ENCODE peak calls at places on chromosomes 7 and 10, in ten cellular contexts. One of them, this sample, is unnamed.

GRCh38 chr10:68560916-68561691 is 967 bp downstream of the TET1 start:
- DNase-seq in trophoblast cell: no peak
- DNase-seq in CD8-positive, alpha-beta T cell: no peak
- DNase-seq in right atrium auricular region: no peak
- DNase-seq in aorta: no peak
- DNase-seq in astrocyte: no peak
- DNase-seq in ovary: peak; percentile 59
- DNase-seq in SK-N-SH: peak; percentile 89
- DNase-seq in left ventricle myocardium inferior: peak; percentile 25
- DNase-seq in heart left ventricle: peak; percentile 21
- DNase-seq in this sample: no peak

GRCh38 chr10:84665883-84666463 is 337.6 kb downstream of the CCSER2 start:
- DNase-seq in CD8-positive, alpha-beta T cell: no peak
- DNase-seq in left ventricle myocardium inferior: no peak
- DNase-seq in trophoblast cell: peak; percentile 22
- DNase-seq in SK-N-SH: no peak
- DNase-seq in aorta: no peak
- DNase-seq in ovary: no peak
- DNase-seq in right atrium auricular region: no peak
- DNase-seq in astrocyte: no peak
- DNase-seq in heart left ventricle: no peak
- DNase-seq in this sample: no peak

GRCh38 chr7:24827589-24827988 is 70.3 kb upstream of the GSDME start:
- DNase-seq in trophoblast cell: peak; percentile 61
- DNase-seq in aorta: no peak
- DNase-seq in left ventricle myocardium inferior: no peak
- DNase-seq in right atrium auricular region: no peak
- DNase-seq in heart left ventricle: no peak
- DNase-seq in SK-N-SH: no peak
- DNase-seq in ovary: no peak
- DNase-seq in CD8-positive, alpha-beta T cell: no peak
- DNase-seq in astrocyte: peak; percentile 78
- DNase-seq in this sample: no peak

GRCh38 chr7:2614646-2615330 is 17.0 kb upstream of the TTYH3 start:
- DNase-seq in left ventricle myocardium inferior: no peak
- DNase-seq in astrocyte: no peak
- DNase-seq in aorta: no peak
- DNase-seq in right atrium auricular region: no peak
- DNase-seq in CD8-positive, alpha-beta T cell: no peak
- DNase-seq in ovary: no peak
- DNase-seq in SK-N-SH: no peak
- DNase-seq in trophoblast cell: no peak
- DNase-seq in heart left ventricle: no peak
- DNase-seq in this sample: no peak

GRCh38 chr10:132065491-132066105 is at the start of gene JAKMIP3:
- DNase-seq in heart left ventricle: peak; percentile 45
- DNase-seq in SK-N-SH: no peak
- DNase-seq in left ventricle myocardium inferior: no peak
- DNase-seq in astrocyte: peak; percentile 88
- DNase-seq in aorta: peak; percentile 59
- DNase-seq in right atrium auricular region: peak; percentile 76
- DNase-seq in ovary: peak; percentile 69
- DNase-seq in CD8-positive, alpha-beta T cell: no peak
- DNase-seq in trophoblast cell: no peak
- DNase-seq in this sample: no peak

GRCh38 chr10:119198438-119198837 is 8.9 kb upstream of the GRK5 start:
- DNase-seq in astrocyte: no peak
- DNase-seq in left ventricle myocardium inferior: no peak
- DNase-seq in aorta: no peak
- DNase-seq in CD8-positive, alpha-beta T cell: no peak
- DNase-seq in ovary: no peak
- DNase-seq in SK-N-SH: no peak
- DNase-seq in trophoblast cell: no peak
- DNase-seq in right atrium auricular region: no peak
- DNase-seq in heart left ventricle: no peak
- DNase-seq in this sample: no peak

GRCh38 chr7:954330-955238 is at the start of gene ADAP1:
- DNase-seq in aorta: peak; percentile 68
- DNase-seq in right atrium auricular region: no peak
- DNase-seq in ovary: no peak
- DNase-seq in left ventricle myocardium inferior: peak; percentile 44
- DNase-seq in CD8-positive, alpha-beta T cell: no peak
- DNase-seq in heart left ventricle: peak; percentile 56
- DNase-seq in astrocyte: peak; percentile 30
- DNase-seq in trophoblast cell: peak; percentile 34
- DNase-seq in SK-N-SH: peak; percentile 92
- DNase-seq in this sample: peak; percentile 92

GRCh38 chr7:91082038-91082437 is 182.2 kb upstream of the FZD1 start:
- DNase-seq in astrocyte: peak; percentile 87
- DNase-seq in left ventricle myocardium inferior: no peak
- DNase-seq in CD8-positive, alpha-beta T cell: no peak
- DNase-seq in trophoblast cell: no peak
- DNase-seq in SK-N-SH: no peak
- DNase-seq in aorta: no peak
- DNase-seq in right atrium auricular region: no peak
- DNase-seq in heart left ventricle: no peak
- DNase-seq in ovary: no peak
- DNase-seq in this sample: no peak

GRCh38 chr10:102009801-102010425 is 46.1 kb downstream of the ARMH3 start:
- DNase-seq in left ventricle myocardium inferior: no peak
- DNase-seq in trophoblast cell: peak; percentile 67
- DNase-seq in astrocyte: peak; percentile 86
- DNase-seq in aorta: no peak
- DNase-seq in heart left ventricle: peak; percentile 47
- DNase-seq in SK-N-SH: peak; percentile 74
- DNase-seq in CD8-positive, alpha-beta T cell: no peak
- DNase-seq in ovary: no peak
- DNase-seq in right atrium auricular region: peak; percentile 63
- DNase-seq in this sample: no peak

GRCh38 chr7:106243893-106244292 is 40.9 kb downstream of the NAMPT start:
- DNase-seq in CD8-positive, alpha-beta T cell: no peak
- DNase-seq in aorta: no peak
- DNase-seq in SK-N-SH: no peak
- DNase-seq in left ventricle myocardium inferior: no peak
- DNase-seq in right atrium auricular region: no peak
- DNase-seq in ovary: no peak
- DNase-seq in astrocyte: peak; percentile 10
- DNase-seq in trophoblast cell: peak; percentile 36
- DNase-seq in heart left ventricle: no peak
- DNase-seq in this sample: no peak

GRCh38 chr7:155694846-155695245 is 50.4 kb downstream of the RBM33 start:
- DNase-seq in aorta: no peak
- DNase-seq in heart left ventricle: no peak
- DNase-seq in left ventricle myocardium inferior: no peak
- DNase-seq in CD8-positive, alpha-beta T cell: no peak
- DNase-seq in ovary: no peak
- DNase-seq in astrocyte: peak; percentile 60
- DNase-seq in trophoblast cell: no peak
- DNase-seq in right atrium auricular region: no peak
- DNase-seq in SK-N-SH: no peak
- DNase-seq in this sample: no peak

GRCh38 chr7:117119192-117119924 is 166.1 kb downstream of the ST7 start:
- DNase-seq in heart left ventricle: peak; percentile 78
- DNase-seq in right atrium auricular region: peak; percentile 89
- DNase-seq in astrocyte: peak; percentile 42
- DNase-seq in aorta: peak; percentile 90
- DNase-seq in trophoblast cell: peak; percentile 81
- DNase-seq in left ventricle myocardium inferior: peak; percentile 72
- DNase-seq in SK-N-SH: peak; percentile 37
- DNase-seq in CD8-positive, alpha-beta T cell: peak; percentile 48
- DNase-seq in ovary: peak; percentile 80
- DNase-seq in this sample: peak; percentile 82

GRCh38 chr10:30803901-30804322 is 174.4 kb upstream of the LYZL2 start:
- DNase-seq in heart left ventricle: no peak
- DNase-seq in trophoblast cell: no peak
- DNase-seq in right atrium auricular region: peak; percentile 83
- DNase-seq in SK-N-SH: no peak
- DNase-seq in left ventricle myocardium inferior: peak; percentile 50
- DNase-seq in astrocyte: peak; percentile 70
- DNase-seq in aorta: peak; percentile 62
- DNase-seq in CD8-positive, alpha-beta T cell: no peak
- DNase-seq in ovary: no peak
- DNase-seq in this sample: peak; percentile 33

GRCh38 chr7:87926581-87927461 is 7.2 kb upstream of the ADAM22 start:
- DNase-seq in aorta: no peak
- DNase-seq in left ventricle myocardium inferior: no peak
- DNase-seq in right atrium auricular region: no peak
- DNase-seq in CD8-positive, alpha-beta T cell: no peak
- DNase-seq in SK-N-SH: no peak
- DNase-seq in trophoblast cell: no peak
- DNase-seq in heart left ventricle: no peak
- DNase-seq in ovary: no peak
- DNase-seq in astrocyte: peak; percentile 71
- DNase-seq in this sample: no peak

GRCh38 chr7:48426966-48427555 is 255.8 kb downstream of the ABCA13 start:
- DNase-seq in trophoblast cell: no peak
- DNase-seq in left ventricle myocardium inferior: no peak
- DNase-seq in heart left ventricle: no peak
- DNase-seq in astrocyte: peak; percentile 73
- DNase-seq in SK-N-SH: no peak
- DNase-seq in aorta: no peak
- DNase-seq in right atrium auricular region: no peak
- DNase-seq in ovary: no peak
- DNase-seq in CD8-positive, alpha-beta T cell: no peak
- DNase-seq in this sample: no peak

GRCh38 chr7:38744746-38745145 is 113.6 kb upstream of the AMPH start:
- DNase-seq in trophoblast cell: peak; percentile 67
- DNase-seq in astrocyte: peak; percentile 67
- DNase-seq in right atrium auricular region: no peak
- DNase-seq in CD8-positive, alpha-beta T cell: no peak
- DNase-seq in ovary: no peak
- DNase-seq in SK-N-SH: no peak
- DNase-seq in aorta: no peak
- DNase-seq in left ventricle myocardium inferior: no peak
- DNase-seq in heart left ventricle: no peak
- DNase-seq in this sample: no peak

GRCh38 chr7:3246133-3246532 is 54.9 kb upstream of the SDK1 start:
- DNase-seq in aorta: no peak
- DNase-seq in left ventricle myocardium inferior: no peak
- DNase-seq in trophoblast cell: no peak
- DNase-seq in heart left ventricle: no peak
- DNase-seq in SK-N-SH: peak; percentile 83
- DNase-seq in astrocyte: no peak
- DNase-seq in ovary: no peak
- DNase-seq in right atrium auricular region: no peak
- DNase-seq in CD8-positive, alpha-beta T cell: no peak
- DNase-seq in this sample: no peak

GRCh38 chr7:44222074-44222473 is 21.3 kb downstream of the YKT6 start:
- DNase-seq in ovary: no peak
- DNase-seq in trophoblast cell: no peak
- DNase-seq in aorta: peak; percentile 32
- DNase-seq in astrocyte: no peak
- DNase-seq in right atrium auricular region: no peak
- DNase-seq in left ventricle myocardium inferior: no peak
- DNase-seq in SK-N-SH: no peak
- DNase-seq in CD8-positive, alpha-beta T cell: no peak
- DNase-seq in heart left ventricle: no peak
- DNase-seq in this sample: peak; percentile 59

GRCh38 chr7:17986826-17987225 is 40.8 kb downstream of the PRPS1L1 start:
- DNase-seq in ovary: no peak
- DNase-seq in SK-N-SH: no peak
- DNase-seq in CD8-positive, alpha-beta T cell: no peak
- DNase-seq in heart left ventricle: no peak
- DNase-seq in trophoblast cell: no peak
- DNase-seq in left ventricle myocardium inferior: no peak
- DNase-seq in astrocyte: peak; percentile 92
- DNase-seq in aorta: no peak
- DNase-seq in right atrium auricular region: no peak
- DNase-seq in this sample: no peak
- H3K4me3 ChIP-seq in ovary: no peak overlapping the region
- H3K4me3 ChIP-seq in SK-N-SH: no peak overlapping the region
- H3K4me3 ChIP-seq in CD8-positive, alpha-beta T cell: no peak overlapping the region
- H3K4me3 ChIP-seq in heart left ventricle: no peak overlapping the region
- H3K4me3 ChIP-seq in trophoblast cell: no peak overlapping the region
- H3K4me3 ChIP-seq in left ventricle myocardium inferior: no peak overlapping the region
- H3K4me3 ChIP-seq in astrocyte: no peak overlapping the region
- H3K4me3 ChIP-seq in aorta: no peak overlapping the region
- H3K4me3 ChIP-seq in right atrium auricular region: no peak overlapping the region
- H3K4me3 ChIP-seq in this sample: no peak overlapping the region

GRCh38 chr7:100586266-100587025 is at the start of gene FBXO24:
- DNase-seq in CD8-positive, alpha-beta T cell: peak; percentile 98
- DNase-seq in right atrium auricular region: peak; percentile 100
- DNase-seq in astrocyte: peak; percentile 100
- DNase-seq in trophoblast cell: peak; percentile 100
- DNase-seq in left ventricle myocardium inferior: peak; percentile 100
- DNase-seq in heart left ventricle: peak; percentile 100
- DNase-seq in ovary: peak; percentile 99
- DNase-seq in aorta: peak; percentile 100
- DNase-seq in SK-N-SH: peak; percentile 100
- DNase-seq in this sample: peak; percentile 99
- H3K9me3 ChIP-seq in CD8-positive, alpha-beta T cell: no peaks in the 10 kb centered on the region
- H3K9me3 ChIP-seq in right atrium auricular region: no peaks in the 10 kb centered on the region
- H3K9me3 ChIP-seq in astrocyte: no peaks in the 10 kb centered on the region
- H3K9me3 ChIP-seq in trophoblast cell: no peaks in the 10 kb centered on the region
- H3K9me3 ChIP-seq in left ventricle myocardium inferior: no peaks in the 10 kb centered on the region
- H3K9me3 ChIP-seq in heart left ventricle: no peaks in the 10 kb centered on the region
- H3K9me3 ChIP-seq in ovary: no peaks in the 10 kb centered on the region
- H3K9me3 ChIP-seq in aorta: no peaks in the 10 kb centered on the region
- H3K9me3 ChIP-seq in SK-N-SH: no peaks in the 10 kb centered on the region
- H3K9me3 ChIP-seq in this sample: no peaks in the 10 kb centered on the region

DNA sequence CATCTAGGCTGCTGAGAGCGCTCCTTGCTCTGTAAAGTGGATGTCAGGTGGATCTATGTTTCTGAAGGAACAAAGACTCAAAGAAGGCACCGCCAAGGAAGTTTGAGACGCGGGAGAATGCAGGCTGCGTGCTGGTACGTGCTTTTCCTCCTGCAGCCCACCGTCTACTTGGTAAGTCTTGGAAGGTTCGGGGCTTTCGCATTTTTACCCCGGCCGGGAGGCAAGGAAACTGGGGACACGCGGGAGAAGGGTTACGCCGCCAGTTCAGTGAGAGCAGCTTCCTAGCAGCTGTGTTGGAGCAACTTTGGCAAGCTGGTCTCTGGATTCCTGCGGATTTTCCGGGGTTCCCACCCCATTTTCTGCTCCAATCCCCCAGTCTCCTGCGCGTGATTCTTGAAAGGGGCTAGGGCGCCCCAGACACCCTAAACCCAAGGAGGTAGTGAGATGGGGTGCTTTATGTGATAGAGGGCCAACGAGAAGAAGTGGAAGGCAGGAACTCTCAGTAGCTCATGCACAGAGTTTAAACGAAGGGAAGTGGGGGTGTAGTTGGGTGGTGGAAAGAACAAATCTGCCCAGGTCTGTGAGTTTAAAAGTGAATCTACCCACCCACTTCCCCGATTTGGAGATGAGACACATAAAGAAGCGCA is 2.3 kb downstream of the NXPH1 start:
- DNase-seq in trophoblast cell: no peak
- DNase-seq in astrocyte: no peak
- DNase-seq in heart left ventricle: no peak
- DNase-seq in SK-N-SH: no peak
- DNase-seq in CD8-positive, alpha-beta T cell: no peak
- DNase-seq in left ventricle myocardium inferior: no peak
- DNase-seq in ovary: no peak
- DNase-seq in right atrium auricular region: no peak
- DNase-seq in aorta: no peak
- DNase-seq in this sample: no peak
- H3K27me3 ChIP-seq in trophoblast cell: peaks cover 57% of the 10 kb centered on the region
- H3K27me3 ChIP-seq in astrocyte: peaks cover 66% of the 10 kb centered on the region
- H3K27me3 ChIP-seq in heart left ventricle: peaks cover 99% of the 10 kb centered on the region
- H3K27me3 ChIP-seq in SK-N-SH: peaks cover 5% of the 10 kb centered on the region
- H3K27me3 ChIP-seq in CD8-positive, alpha-beta T cell: peaks cover 19% of the 10 kb centered on the region
- H3K27me3 ChIP-seq in left ventricle myocardium inferior: peaks cover 100% of the 10 kb centered on the region
- H3K27me3 ChIP-seq in ovary: no peaks in the 10 kb centered on the region
- H3K27me3 ChIP-seq in right atrium auricular region: peaks cover 37% of the 10 kb centered on the region
- H3K27me3 ChIP-seq in aorta: no peaks in the 10 kb centered on the region
- H3K27me3 ChIP-seq in this sample: peaks cover 43% of the 10 kb centered on the region

GRCh38 chr10:3539696-3540383 is 245.2 kb downstream of the KLF6 start:
- DNase-seq in heart left ventricle: no peak
- DNase-seq in trophoblast cell: peak; percentile 89
- DNase-seq in right atrium auricular region: no peak
- DNase-seq in aorta: no peak
- DNase-seq in SK-N-SH: no peak
- DNase-seq in astrocyte: no peak
- DNase-seq in CD8-positive, alpha-beta T cell: no peak
- DNase-seq in left ventricle myocardium inferior: no peak
- DNase-seq in ovary: no peak
- DNase-seq in this sample: no peak
- H3K4me3 ChIP-seq in heart left ventricle: no peak overlapping the region
- H3K4me3 ChIP-seq in trophoblast cell: no peak overlapping the region
- H3K4me3 ChIP-seq in right atrium auricular region: no peak overlapping the region
- H3K4me3 ChIP-seq in aorta: no peak overlapping the region
- H3K4me3 ChIP-seq in SK-N-SH: no peak overlapping the region
- H3K4me3 ChIP-seq in astrocyte: no peak overlapping the region
- H3K4me3 ChIP-seq in CD8-positive, alpha-beta T cell: no peak overlapping the region
- H3K4me3 ChIP-seq in left ventricle myocardium inferior: no peak overlapping the region
- H3K4me3 ChIP-seq in ovary: no peak overlapping the region
- H3K4me3 ChIP-seq in this sample: no peak overlapping the region

This sample was measured in spleen.